ENCODE peak calls at places on chromosome 6, in five cellular contexts. H, G, T, A and W are unnamed samples.

GRCh38 chr6:138485005-138485545 is 14.2 kb downstream of the NHSL1 start:
- DNase-seq in T (no peak), G (no peak), H (no peak), A (no peak), W (no peak)

GRCh38 chr6:86407128-86407527 is 530.2 kb upstream of the HTR1E start:
- DNase-seq in H (no peak), A (no peak), T (no peak), G (no peak), W (no peak)

GRCh38 chr6:55941713-55942112 is 66.3 kb upstream of the BMP5 start:
- DNase-seq in G (no peak), A (no peak), H (no peak), T (no peak), W (no peak)

GRCh38 chr6:111668410-111668809 is 62.7 kb upstream of the TRAF3IP2 start:
- DNase-seq in G (peak; percentile 40), A (no peak), T (no peak), H (no peak), W (no peak)

GRCh38 chr6:24910850-24911712 is 24.7 kb downstream of the RIPOR2 start:
- DNase-seq in A (no peak), T (no peak), H (no peak), G (peak; percentile 63), W (no peak)

GRCh38 chr6:30154709-30155521 is 6.1 kb downstream of the TRIM10 start:
- DNase-seq in T (no peak), A (peak; percentile 82), G (no peak), H (no peak), W (no peak)

GRCh38 chr6:47096233-47096887 is 54.2 kb upstream of the ADGRF1 start:
- DNase-seq in G (no peak), H (no peak), A (no peak), T (no peak), W (no peak)

GRCh38 chr6:65546894-65547293 is 160.1 kb downstream of the EYS start:
- DNase-seq in G (no peak), T (no peak), H (no peak), A (no peak), W (no peak)

DNA sequence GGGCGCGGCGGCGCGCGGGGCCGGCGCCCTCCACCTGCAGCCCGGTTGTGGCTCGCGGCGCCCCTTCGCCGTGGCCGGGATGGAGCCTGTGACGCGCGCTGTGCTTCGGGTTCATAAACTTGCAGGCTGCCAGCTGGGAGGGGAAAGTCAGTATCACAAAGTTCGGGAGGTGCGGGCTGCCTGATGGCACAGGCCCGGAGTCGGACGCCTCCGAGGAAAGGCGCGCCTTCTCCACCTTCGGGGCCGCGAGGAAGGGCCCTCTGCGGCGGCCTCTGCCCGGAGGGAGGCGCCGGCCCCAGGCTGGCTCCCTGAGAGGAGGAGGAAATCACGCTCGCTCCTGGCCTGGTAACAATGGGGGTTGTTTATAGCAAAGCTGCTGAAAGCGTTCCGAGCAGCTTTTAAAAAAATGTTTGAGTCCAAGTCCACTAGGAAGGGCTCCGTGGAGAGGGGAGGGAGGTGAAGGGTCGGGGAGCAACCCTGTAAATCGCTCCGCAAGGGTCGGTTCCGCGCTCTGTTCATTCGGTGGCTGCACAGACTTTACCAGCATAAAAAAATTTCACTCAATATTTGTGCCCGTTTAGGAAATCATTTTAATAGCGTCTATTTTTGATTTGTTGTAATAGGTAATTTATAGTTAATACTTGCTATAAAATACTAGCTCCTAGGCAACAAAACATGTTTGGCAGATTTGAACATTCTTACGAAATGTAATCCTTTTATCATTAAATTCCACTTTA is 1.0 kb downstream of the AFDN start:
- DNase-seq in A (peak; percentile 74), H (no peak), T (no peak), G (peak; percentile 62), W (no peak)
- TF ChIP-seq SUZ12 in A (no peak), H (no peak), T (no peak), G (no peak), W (no peak)

DNA sequence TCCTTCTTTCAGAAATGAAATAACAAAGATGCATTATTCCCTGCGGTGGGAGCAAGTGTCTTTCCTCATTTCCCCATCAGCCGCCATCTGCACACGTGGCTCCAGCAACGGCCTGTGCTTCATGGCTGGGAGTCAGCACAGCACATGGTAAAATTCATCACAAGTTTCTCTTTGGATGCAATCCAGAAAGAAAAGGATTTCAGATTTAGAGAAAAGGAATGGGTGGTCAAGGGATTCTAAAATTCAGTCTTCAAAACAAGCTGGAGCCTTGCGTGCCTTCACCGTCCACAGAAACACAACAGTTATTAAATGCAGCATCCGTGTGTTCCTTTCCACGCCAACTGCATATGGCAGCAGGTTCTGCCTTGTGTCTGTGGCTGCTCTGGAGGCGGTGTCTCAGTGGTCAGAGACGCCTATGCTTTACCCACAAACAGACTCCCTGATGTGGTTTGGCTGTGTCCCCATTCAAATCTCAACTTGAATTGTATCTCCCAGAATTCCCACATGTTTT is 107.6 kb downstream of the THBS2 start:
- DNase-seq in G (no peak), H (no peak), A (no peak), T (no peak), W (no peak)
- TF ChIP-seq SUZ12 in G (no peak), H (no peak), A (no peak), T (no peak), W (no peak)

GRCh38 chr6:152897807-152898399 is 84.9 kb downstream of the FBXO5 start:
- DNase-seq in G (peak; percentile 86), A (peak; percentile 52), H (peak; percentile 39), T (peak; percentile 4), W (peak; percentile 98)
- TF ChIP-seq SUZ12 in G (no peak), A (no peak), H (no peak), T (no peak), W (no peak)

GRCh38 chr6:35048631-35049083 is 92.5 kb downstream of the TCP11 start:
- DNase-seq in T (no peak), A (no peak), G (no peak), H (no peak), W (no peak)

GRCh38 chr6:35047265-35048011 is 93.7 kb downstream of the TCP11 start:
- DNase-seq in G (no peak), H (no peak), A (no peak), T (no peak), W (no peak)

GRCh38 chr6:35046862-35047261 is 94.3 kb downstream of the TCP11 start:
- DNase-seq in H (no peak), A (no peak), G (no peak), T (no peak), W (no peak)

GRCh38 chr6:35049346-35049745 is 91.8 kb downstream of the TCP11 start:
- DNase-seq in A (no peak), G (no peak), H (no peak), T (no peak), W (no peak)

GRCh38 chr6:35048031-35048613 is 93.0 kb downstream of the TCP11 start:
- DNase-seq in T (no peak), A (no peak), H (no peak), G (no peak), W (no peak)
- TF ChIP-seq SUZ12 in T (no peak), A (no peak), H (no peak), G (no peak), W (no peak)

DNA sequence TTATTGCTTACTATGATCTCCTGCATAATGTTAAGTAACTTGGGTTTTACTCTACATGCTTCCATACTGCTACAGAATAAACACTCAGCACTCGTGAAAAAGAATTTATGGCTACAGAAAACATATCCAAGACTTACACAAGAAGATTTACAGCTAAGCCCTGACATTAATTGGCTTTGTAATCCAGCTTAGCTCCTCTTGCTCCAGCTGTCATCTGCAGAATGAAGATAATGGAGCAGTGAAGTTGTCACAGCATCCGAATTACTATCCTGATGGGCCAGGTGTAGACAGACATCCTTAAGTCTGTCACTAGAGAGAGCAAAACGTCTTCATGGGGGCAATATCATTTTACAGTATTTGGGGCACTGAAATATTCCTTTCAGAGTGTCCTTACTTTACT is 155.3 kb downstream of the PRKN start:
- DNase-seq in A (no peak), G (no peak), H (no peak), T (no peak), W (no peak)
- TF ChIP-seq SUZ12 in A (no peak), G (no peak), H (no peak), T (no peak), W (no peak)

GRCh38 chr6:162621246-162621645 is 106.3 kb downstream of the PRKN start:
- DNase-seq in G (peak; percentile 53), A (peak; percentile 45), H (no peak), T (no peak), W (no peak)
- TF ChIP-seq SUZ12 in G (no peak), A (no peak), H (no peak), T (no peak), W (no peak)

GRCh38 chr6:36907781-36908180 is 22.0 kb downstream of the C6orf89 start:
- DNase-seq in G (no peak), A (no peak), T (no peak), H (no peak), W (no peak)
- TF ChIP-seq SUZ12 in G (no peak), A (no peak), T (no peak), H (no peak), W (no peak)